ENCODE peak calls at places on chromosomes 1 and 21, in ten cellular contexts. E is kidney epithelial cell, G is fibroblast of the aortic adventitia, T is lower leg skin, I is sigmoid colon, U is CD14-positive monocyte, M is cardiac muscle cell, P is HL-60, L is AG10803, H is breast epithelium. C is an unnamed sample.

GRCh38 chr21:14864211-14865021 is 200.4 kb downstream of the NRIP1 start:
- DNase-seq in M (peak; percentile 77), U (peak; percentile 72), H (no peak), E (no peak), L (peak; percentile 69), G (peak; percentile 84), I (peak; percentile 89), T (peak; percentile 68), P (no peak), C (no peak)

GRCh38 chr1:160124709-160125478 is 9.3 kb downstream of the ATP1A2 start:
- DNase-seq in I (no peak), T (no peak), U (no peak), M (no peak), P (no peak), L (peak; percentile 92), E (peak; percentile 88), G (peak; percentile 81), H (no peak), C (no peak)

GRCh38 chr1:18927654-18928272 is 25.4 kb upstream of the ALDH4A1 start:
- DNase-seq in I (no peak), G (peak; percentile 37), M (no peak), U (no peak), H (no peak), P (no peak), E (no peak), T (no peak), L (no peak), C (no peak)

GRCh38 chr1:199422206-199422605 is 605.3 kb upstream of the NR5A2 start:
- DNase-seq in G (peak; percentile 85), E (no peak), P (no peak), M (peak; percentile 6), H (no peak), L (peak; percentile 50), I (no peak), U (no peak), T (no peak), C (no peak)

GRCh38 chr1:168121314-168122029 is 15.3 kb downstream of the GPR161 start:
- DNase-seq in E (no peak), M (no peak), H (no peak), L (peak; percentile 92), T (peak; percentile 33), I (peak; percentile 87), G (peak; percentile 95), P (no peak), U (no peak), C (no peak)

GRCh38 chr1:51850420-51851297 is 27.9 kb downstream of the NRDC start:
- DNase-seq in I (no peak), T (no peak), G (no peak), P (no peak), H (no peak), M (no peak), U (no peak), L (no peak), E (no peak), C (no peak)

GRCh38 chr1:47436304-47436978 is 1.4 kb upstream of the FOXD2 start:
- DNase-seq in M (peak; percentile 80), H (peak; percentile 67), E (no peak), U (peak; percentile 65), I (peak; percentile 77), T (peak; percentile 68), P (peak; percentile 53), G (peak; percentile 75), L (peak; percentile 60), C (peak; percentile 93)

GRCh38 chr1:234272656-234273312 is 100.5 kb upstream of the COA6 start:
- DNase-seq in L (no peak), G (no peak), E (no peak), I (no peak), P (no peak), M (no peak), H (no peak), U (no peak), T (no peak), C (peak; percentile 63)

DNA sequence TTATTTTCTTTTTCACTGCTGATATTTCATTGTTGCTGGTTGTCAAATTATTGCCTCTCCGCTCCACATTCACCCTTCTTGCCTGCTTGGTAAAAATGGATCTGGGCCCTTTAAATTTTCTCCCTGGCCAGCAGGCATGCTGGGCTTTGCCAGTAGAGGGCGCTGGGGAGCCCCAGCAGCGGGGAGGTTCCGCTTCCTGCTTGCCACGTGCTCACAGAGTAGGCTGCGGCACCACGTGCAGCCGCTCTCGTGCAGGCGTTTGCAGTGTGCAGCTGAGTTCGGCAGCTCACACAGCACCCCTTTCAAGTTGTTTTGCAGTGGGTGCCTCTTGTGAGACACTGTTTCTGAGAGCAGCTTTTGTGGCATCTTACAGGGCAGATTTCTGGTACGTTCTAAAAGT is at the start of gene ACTL8:
- DNase-seq in P (peak; percentile 43), H (no peak), G (no peak), T (no peak), L (no peak), U (no peak), I (no peak), M (no peak), E (no peak), C (no peak)
- TF ChIP-seq CTCF in P (peak; percentile 32), H (no peak), G (peak; percentile 27), T (no peak), L (peak; percentile 18), U (no peak), I (no peak), M (peak; percentile 8), E (peak; percentile 42), C (peak; percentile 16)

GRCh38 chr1:156911587-156912298 is 8.7 kb upstream of the LRRC71 start:
- DNase-seq in P (no peak), I (no peak), U (no peak), T (no peak), L (no peak), E (no peak), G (peak; percentile 28), H (no peak), M (no peak), C (no peak)

GRCh38 chr1:156913809-156914387 is 6.5 kb upstream of the LRRC71 start:
- DNase-seq in I (no peak), L (no peak), E (no peak), T (no peak), P (no peak), M (no peak), G (no peak), H (no peak), U (no peak), C (no peak)

GRCh38 chr1:156912310-156912709 is 8.1 kb upstream of the LRRC71 start:
- DNase-seq in I (no peak), M (no peak), U (no peak), E (no peak), P (no peak), T (no peak), H (no peak), L (no peak), G (no peak), C (no peak)

GRCh38 chr1:156914440-156914856 is 6.0 kb upstream of the LRRC71 start:
- DNase-seq in I (no peak), T (no peak), E (no peak), G (no peak), U (no peak), L (no peak), M (no peak), H (no peak), P (no peak), C (no peak)

DNA sequence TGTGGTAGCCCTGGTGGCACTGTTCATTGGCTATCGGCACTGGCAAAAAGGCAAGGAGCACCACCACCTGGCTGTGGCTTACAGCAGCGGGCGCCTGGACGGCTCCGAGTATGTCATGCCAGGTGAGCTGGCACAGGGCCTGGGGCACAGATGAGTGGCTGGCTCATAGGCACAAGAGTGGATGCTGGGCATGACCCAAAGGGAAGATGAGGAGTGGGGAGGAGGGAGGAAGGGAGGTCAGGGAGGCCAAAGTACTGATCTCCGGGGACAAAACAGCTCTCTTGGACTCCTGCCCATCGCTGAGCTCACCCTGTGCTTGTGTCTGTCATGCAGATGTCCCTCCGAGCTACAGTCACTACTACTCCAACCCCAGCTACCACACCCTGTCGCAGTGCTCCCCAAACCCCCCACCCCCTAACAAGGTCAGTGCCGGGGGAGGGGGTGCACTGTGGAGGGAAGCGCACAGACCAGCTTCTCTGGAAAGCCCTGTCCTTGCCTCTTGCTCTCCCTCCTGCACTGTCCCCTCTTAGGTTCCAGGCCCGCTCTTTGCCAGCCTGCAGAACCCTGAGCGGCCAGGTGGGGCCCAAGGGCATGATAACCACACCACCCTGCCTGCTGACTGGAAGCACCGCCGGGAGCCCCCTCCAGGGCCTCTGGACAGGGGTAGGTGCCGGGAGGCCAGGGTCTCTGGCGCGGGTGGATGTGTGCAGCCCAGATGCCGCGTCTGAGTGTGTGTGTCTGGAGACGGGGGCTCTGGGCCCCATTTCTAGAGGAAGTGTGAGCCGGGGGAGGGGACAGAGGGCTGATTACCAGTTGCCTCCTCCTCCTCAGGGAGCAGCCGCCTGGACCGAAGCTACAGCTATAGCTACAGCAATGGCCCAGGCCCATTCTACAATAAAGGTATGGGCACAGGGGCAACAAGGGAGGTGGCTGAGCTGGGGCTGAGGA is 7.3 kb upstream of the LRRC71 start:
- DNase-seq in U (no peak), G (no peak), L (no peak), E (no peak), I (no peak), P (no peak), H (no peak), T (no peak), M (no peak), C (no peak)
- TF ChIP-seq CTCF in U (no peak), G (no peak), L (no peak), E (no peak), I (no peak), P (no peak), H (no peak), T (no peak), M (no peak), C (no peak)

DNA sequence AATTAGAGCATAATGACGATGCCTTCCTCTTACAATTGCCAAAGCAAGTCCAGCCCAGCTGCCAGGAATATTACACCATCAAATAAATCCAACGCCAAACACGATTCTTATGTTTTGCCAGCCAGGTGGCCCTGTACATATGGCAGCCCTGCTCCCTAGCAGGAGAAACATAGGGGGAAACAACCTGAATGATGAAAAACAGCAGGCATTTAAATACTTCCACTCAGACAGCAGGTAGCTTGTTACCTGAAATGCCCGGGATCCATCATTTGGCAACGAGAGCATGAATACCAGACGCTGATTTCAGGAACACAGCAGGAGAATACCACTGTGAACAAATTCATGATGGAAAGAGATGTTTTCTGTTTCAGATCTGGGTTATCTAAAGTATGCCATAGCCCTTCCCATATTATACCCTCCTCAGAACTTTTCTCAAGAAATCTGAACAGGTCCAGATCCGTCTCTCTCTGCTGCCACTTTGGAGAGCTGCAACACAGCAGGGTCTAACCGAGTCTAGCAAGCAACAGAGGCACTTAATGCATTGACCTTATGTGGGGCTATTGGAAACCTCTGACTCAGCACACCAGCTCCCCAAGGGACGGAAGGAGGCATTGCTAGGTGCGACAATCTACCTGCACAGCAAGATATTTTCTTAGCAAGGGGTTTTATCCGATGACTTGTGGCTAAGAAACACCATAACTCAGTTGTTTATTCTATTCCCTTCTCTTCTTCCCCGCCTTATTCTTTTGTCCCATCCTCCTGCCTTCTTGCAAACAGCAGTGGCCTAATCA is 166.3 kb downstream of the BARHL2 start:
- DNase-seq in E (no peak), T (no peak), I (no peak), U (no peak), L (no peak), M (no peak), G (no peak), P (no peak), H (no peak), C (no peak)
- TF ChIP-seq CTCF in E (peak; percentile 4), T (no peak), I (no peak), U (no peak), L (no peak), M (no peak), G (no peak), P (no peak), H (no peak), C (no peak)

GRCh38 chr1:1245840-1246205 is 699 bp downstream of the C1QTNF12 start:
- DNase-seq in L (no peak), E (no peak), U (no peak), P (no peak), H (no peak), T (no peak), G (no peak), M (no peak), I (no peak), C (no peak)

GRCh38 chr1:1246601-1247340 is at the start of gene C1QTNF12:
- DNase-seq in T (no peak), H (no peak), E (no peak), G (no peak), M (no peak), U (no peak), I (no peak), L (no peak), P (no peak), C (no peak)

GRCh38 chr1:1245178-1245839 is 1.2 kb downstream of the C1QTNF12 start:
- DNase-seq in T (no peak), L (no peak), M (no peak), I (no peak), E (no peak), U (no peak), H (no peak), P (no peak), G (no peak), C (no peak)

GRCh38 chr1:1246230-1246600 is 307 bp downstream of the C1QTNF12 start:
- DNase-seq in U (no peak), T (no peak), M (no peak), I (no peak), E (no peak), H (no peak), L (no peak), G (no peak), P (no peak), C (no peak)

DNA sequence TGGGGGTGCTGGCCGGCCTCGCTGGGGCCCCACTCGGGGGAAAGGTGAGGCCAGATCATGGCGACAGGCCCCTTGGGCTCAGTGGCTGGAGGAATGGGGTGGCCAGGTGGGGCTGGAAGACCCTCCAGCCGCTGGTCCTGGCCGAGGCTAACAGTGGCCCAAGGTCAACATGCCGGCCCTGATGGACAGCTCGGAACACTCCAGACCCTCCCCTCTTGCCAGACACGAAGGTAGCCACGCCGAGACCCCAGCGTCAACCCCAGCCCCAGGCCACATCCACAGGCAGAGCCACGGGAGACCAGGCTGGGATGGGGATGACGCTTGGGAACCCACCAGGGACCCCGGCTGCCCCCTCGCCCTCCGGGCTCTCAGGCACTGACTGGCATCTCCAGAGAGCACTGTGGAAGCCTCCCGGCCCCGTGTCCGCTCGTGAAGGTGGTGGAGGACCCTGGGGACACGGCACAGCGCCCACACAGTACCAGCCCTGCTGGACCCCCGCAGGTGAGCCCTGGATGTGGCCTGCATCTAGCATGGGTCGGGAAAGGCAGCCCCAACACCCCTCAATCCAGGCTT is 905 bp upstream of the C1QTNF12 start:
- DNase-seq in H (no peak), I (no peak), P (no peak), G (no peak), E (no peak), T (no peak), L (no peak), U (no peak), M (no peak), C (no peak)
- TF ChIP-seq CTCF in H (no peak), I (no peak), P (no peak), G (no peak), E (no peak), T (no peak), L (no peak), U (no peak), M (no peak), C (no peak)